ENCODE peak calls at places on chromosomes 7 and 10, in four cellular contexts. C is K562, T is transverse colon, I is esophagus muscularis mucosa. F is an unnamed sample.

GRCh38 chr10:123380491-123381085 is 226.4 kb downstream of the BUB3 start:
- DNase-seq in T (no peak), C (no peak), I (no peak), F (no peak)

GRCh38 chr10:126075009-126075408 is 178.6 kb downstream of the FANK1 start:
- DNase-seq in I (no peak), T (no peak), C (no peak), F (no peak)

GRCh38 chr7:116341222-116341907 is 131.0 kb downstream of the TES start:
- DNase-seq in T (no peak), I (no peak), C (no peak), F (no peak)

GRCh38 chr10:133014416-133015210 is 72.2 kb upstream of the CFAP46 start:
- DNase-seq in T (no peak), C (no peak), I (no peak), F (no peak)

GRCh38 chr7:92836489-92837213 is at the start of gene CDK6:
- DNase-seq in C (peak; percentile 89), I (no peak), T (peak; percentile 79), F (peak; percentile 71)

GRCh38 chr10:9625266-9625776 is 1392.4 kb upstream of the CELF2 start:
- DNase-seq in T (no peak), I (no peak), C (no peak), F (no peak)

GRCh38 chr10:74652664-74653063 is 173.7 kb upstream of the KAT6B start:
- DNase-seq in I (no peak), T (no peak), C (no peak), F (no peak)

GRCh38 chr7:23907012-23907411 is 197.0 kb downstream of the STK31 start:
- DNase-seq in C (no peak), T (no peak), I (no peak), F (no peak)

GRCh38 chr7:151104411-151105235 is 18.3 kb downstream of the AGAP3 start:
- DNase-seq in C (no peak), I (no peak), T (no peak), F (no peak)

GRCh38 chr10:48454302-48455054 is 148.0 kb downstream of the MAPK8 start:
- DNase-seq in I (no peak), C (no peak), T (no peak), F (peak; percentile 56)

GRCh38 chr10:62718585-62718984 is 85.9 kb upstream of the ADO start:
- DNase-seq in I (no peak), T (no peak), C (no peak), F (no peak)

GRCh38 chr7:52992479-52993195 is 42.8 kb upstream of the POM121L12 start:
- DNase-seq in T (no peak), C (no peak), I (no peak), F (no peak)

GRCh38 chr10:62637249-62638061 is 167.1 kb upstream of the ADO start:
- DNase-seq in T (peak; percentile 33), I (no peak), C (no peak), F (peak; percentile 33)

GRCh38 chr7:140526901-140527664 is 47.8 kb upstream of the MKRN1 start:
- DNase-seq in T (no peak), C (no peak), I (no peak), F (no peak)

GRCh38 chr7:132613737-132614136 is 37.5 kb upstream of the PLXNA4 start:
- DNase-seq in C (no peak), I (no peak), T (no peak), F (no peak)

GRCh38 chr10:50417486-50417905 is 166.2 kb upstream of the ASAH2 start:
- DNase-seq in T (no peak), I (no peak), C (no peak), F (no peak)

GRCh38 chr10:78688945-78689935 is 379.5 kb upstream of the ZMIZ1 start:
- DNase-seq in T (no peak), I (peak; percentile 92), C (no peak), F (no peak)

GRCh38 chr10:22848509-22848908 is 79.3 kb upstream of the ARMC3 start:
- DNase-seq in I (no peak), C (no peak), T (no peak), F (no peak)
- TF ChIP-seq POLR2AphosphoS5 in I (no peak), C (no peak), T (no peak), F (no peak)

GRCh38 chr7:130338233-130338632 is 6.4 kb upstream of the CPA5 start:
- DNase-seq in T (no peak), C (no peak), I (no peak), F (no peak)
- TF ChIP-seq POLR2A in T (no peak), C (no peak), I (no peak), F (no peak)

GRCh38 chr10:100717166-100717565 is 28.2 kb upstream of the PAX2 start:
- DNase-seq in T (no peak), I (no peak), C (no peak), F (no peak)
- H3K4me1 ChIP-seq in T (no peaks in the 10 kb centered on the region), I (peaks cover 16% of the 10 kb centered on the region), C (peaks cover 4% of the 10 kb centered on the region), F (peaks cover 19% of the 10 kb centered on the region)

GRCh38 chr7:43906327-43907010 is at the start of gene URGCP:
- DNase-seq in T (peak; percentile 57), C (peak; percentile 84), I (no peak), F (peak; percentile 58)
- TF ChIP-seq POLR2AphosphoS5 in T (no peak), C (peak; percentile 34), I (no peak), F (peak; percentile 15)

DNA sequence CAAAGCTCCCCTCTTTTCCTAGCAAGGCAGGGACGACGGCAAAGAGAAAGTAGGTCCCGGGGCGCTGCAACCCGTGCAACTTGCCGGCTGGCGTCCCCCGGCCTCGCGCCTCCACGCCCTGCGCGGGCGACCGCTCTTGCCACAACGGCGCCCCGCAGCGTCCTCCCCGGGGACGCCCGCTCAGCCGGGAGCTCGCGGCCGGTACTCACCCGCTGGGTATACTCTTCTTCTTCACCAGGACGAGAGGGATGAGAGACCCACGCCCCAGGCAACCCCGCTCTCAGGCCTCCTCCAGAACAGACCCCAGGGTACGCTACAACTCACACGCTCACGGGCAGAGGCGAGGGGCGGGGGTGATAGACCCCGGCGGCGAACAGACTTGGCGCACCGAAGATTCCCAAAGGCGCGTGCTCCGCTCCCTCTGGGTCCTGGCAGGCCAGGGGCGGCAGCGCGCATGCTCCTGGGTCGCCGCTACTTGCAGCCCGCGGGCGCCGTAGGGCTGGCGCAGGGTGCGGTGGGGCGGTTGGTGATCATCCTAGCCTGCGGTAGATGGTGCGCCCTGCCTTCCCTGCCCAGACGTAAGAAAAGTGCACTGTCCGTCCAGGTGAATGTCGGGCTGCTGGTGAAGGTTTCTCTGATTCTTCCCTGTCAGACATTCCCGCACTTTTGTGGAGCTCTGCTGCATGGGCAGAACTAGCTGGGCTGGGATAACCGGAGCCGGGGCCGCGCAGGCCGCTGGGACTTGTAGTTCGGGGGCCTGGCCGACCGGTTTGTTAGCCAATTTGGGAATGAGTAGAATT is at the start of gene CC2D2B:
- DNase-seq in C (peak; percentile 72), I (peak; percentile 96), T (peak; percentile 82), F (peak; percentile 84)
- TF ChIP-seq POLR2A in C (peak; percentile 68), I (no peak), T (no peak), F (no peak)

GRCh38 chr10:29389935-29390334 is 101.1 kb downstream of the LYZL1 start:
- DNase-seq in I (peak; percentile 79), C (no peak), T (no peak), F (no peak)

GRCh38 chr10:29392376-29393021 is 103.6 kb downstream of the LYZL1 start:
- DNase-seq in T (peak; percentile 33), C (peak; percentile 57), I (peak; percentile 31), F (peak; percentile 40)

GRCh38 chr10:29395409-29395808 is 106.5 kb downstream of the LYZL1 start:
- DNase-seq in I (no peak), T (no peak), C (no peak), F (no peak)

GRCh38 chr10:29397221-29397620 is 108.4 kb downstream of the LYZL1 start:
- DNase-seq in T (no peak), I (no peak), C (no peak), F (no peak)

DNA sequence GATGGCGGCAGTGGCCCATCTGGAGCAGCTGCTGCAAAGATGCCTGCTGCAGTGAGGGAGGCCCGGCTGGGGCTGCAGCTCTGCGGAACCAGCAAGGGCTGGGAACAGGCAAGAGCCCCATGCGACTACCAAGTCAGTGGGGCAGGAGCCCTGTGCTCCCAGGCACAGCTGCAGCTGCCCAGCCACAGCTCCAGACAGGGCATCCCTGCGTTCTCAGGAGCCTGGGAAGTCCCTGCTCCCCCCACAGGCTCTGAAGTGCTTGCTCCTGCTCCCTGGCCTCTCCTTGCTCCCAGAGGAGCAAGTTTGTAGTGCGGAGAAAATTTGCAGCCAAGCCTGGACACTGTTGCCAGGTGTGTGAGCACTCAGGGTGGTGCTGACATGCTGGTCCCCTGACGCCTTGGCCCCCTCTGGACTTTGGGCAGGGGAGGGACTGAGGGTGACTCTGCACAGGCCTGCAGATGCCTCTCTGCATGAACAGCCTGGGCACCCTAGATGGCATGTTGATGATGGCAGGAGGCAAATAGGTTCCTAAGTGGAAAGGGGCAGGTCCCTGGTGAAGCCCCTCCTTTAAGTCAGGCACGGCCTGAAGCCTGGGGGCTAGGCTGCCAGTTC is 105.6 kb downstream of the LYZL1 start:
- DNase-seq in I (peak; percentile 75), T (no peak), C (no peak), F (no peak)
- H3K4me1 ChIP-seq in I (no peaks in the 10 kb centered on the region), T (no peaks in the 10 kb centered on the region), C (no peaks in the 10 kb centered on the region), F (no peaks in the 10 kb centered on the region)

DNA sequence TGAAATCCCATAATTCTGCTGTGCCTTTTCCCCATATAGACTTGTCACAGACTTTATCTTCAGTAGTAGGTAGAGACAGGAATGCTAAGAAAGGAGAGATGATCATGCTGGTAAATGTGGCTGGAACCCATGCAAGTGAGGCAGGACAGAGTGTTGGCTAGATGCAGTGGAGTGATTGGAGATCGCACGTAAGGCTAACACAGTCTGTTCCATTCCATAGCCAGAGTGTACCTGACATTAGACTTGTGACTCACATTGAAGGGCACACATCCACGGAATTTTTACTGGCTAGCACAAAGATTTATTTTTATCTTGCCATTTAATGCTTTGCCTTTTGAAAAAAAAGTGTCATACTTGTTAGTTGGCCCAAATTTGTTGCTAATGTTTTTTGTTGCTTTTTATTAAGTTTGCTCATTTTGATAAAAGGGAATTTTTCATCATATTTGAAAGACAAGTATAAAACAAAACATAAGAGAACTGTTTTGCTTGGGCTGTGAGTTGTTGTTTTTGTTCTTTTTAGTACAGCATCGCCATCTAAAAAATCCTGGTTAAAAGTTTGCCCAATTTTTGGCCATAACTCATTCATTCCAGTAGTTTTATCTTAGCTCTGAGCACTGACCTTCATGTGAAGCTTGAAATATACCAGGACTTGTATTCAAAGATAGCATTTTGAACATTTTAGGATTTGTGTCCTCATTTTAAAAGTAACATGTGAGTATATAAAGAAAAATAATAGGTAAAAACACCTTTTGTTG is 81.0 kb downstream of the CPED1 start:
- DNase-seq in C (no peak), T (no peak), I (no peak), F (no peak)
- TF ChIP-seq POLR2AphosphoS5 in C (no peak), T (no peak), I (peak; percentile 75), F (no peak)

GRCh38 chr10:89209718-89210117 is 2.6 kb upstream of the CH25H start:
- DNase-seq in C (no peak), T (no peak), I (peak; percentile 31), F (no peak)

GRCh38 chr10:89206402-89207180 is 526 bp downstream of the CH25H start:
- DNase-seq in C (no peak), T (peak; percentile 18), I (peak; percentile 92), F (peak; percentile 26)

GRCh38 chr10:89207801-89208551 is 859 bp upstream of the CH25H start:
- DNase-seq in I (peak; percentile 93), T (peak; percentile 33), C (no peak), F (no peak)

GRCh38 chr10:89204621-89205020 is 2.5 kb downstream of the CH25H start:
- DNase-seq in T (no peak), C (no peak), I (peak; percentile 17), F (no peak)

GRCh38 chr10:89207181-89207800 is at the start of gene CH25H:
- DNase-seq in I (peak; percentile 95), T (peak; percentile 70), C (no peak), F (peak; percentile 64)
- TF ChIP-seq POLR2A in I (no peak), T (peak; percentile 34), C (no peak), F (no peak)

F was measured in stomach.